ENCODE peak calls at places on chromosomes 2 and 18, in ten cellular contexts. R, O, X, A, S, C, T, K, G and J are unnamed samples.

GRCh38 chr18:78080761-78081160 is 831.1 kb downstream of the GALR1 start:
- DNase-seq in O (no peak), A (peak), S (no peak), R (no peak), C (no peak), K (no peak), T (no peak), G (no peak), X (no peak), J (no peak)

GRCh38 chr18:2547477-2548087 is 23.7 kb downstream of the METTL4 start:
- DNase-seq in X (peak), A (peak), O (no peak), S (no peak), T (no peak), G (peak), K (no peak), C (peak), R (peak), J (peak)

GRCh38 chr2:131045925-131046579 is 47.2 kb downstream of the FAM168B start:
- DNase-seq in R (no peak), O (no peak), X (no peak), S (no peak), C (no peak), T (peak), A (no peak), G (no peak), K (peak), J (no peak)

GRCh38 chr18:11488175-11488574 is 121.2 kb upstream of the SLC35G4 start:
- DNase-seq in X (peak), S (no peak), A (no peak), G (no peak), C (no peak), T (no peak), O (no peak), R (peak), K (no peak), J (no peak)

GRCh38 chr2:69192176-69192945 is 179.4 kb downstream of the ANTXR1 start:
- DNase-seq in O (no peak), R (no peak), A (no peak), G (no peak), S (no peak), K (no peak), X (peak), T (no peak), C (no peak), J (no peak)

GRCh38 chr2:20590704-20591515 is 60.0 kb downstream of the HS1BP3 start:
- DNase-seq in A (no peak), C (no peak), K (peak), S (peak), R (no peak), O (peak), T (peak), X (peak), G (no peak), J (no peak)

GRCh38 chr2:145939949-145940348 is 1420.0 kb upstream of the ZEB2 start:
- DNase-seq in G (no peak), O (no peak), A (no peak), T (no peak), X (peak), C (no peak), R (no peak), S (no peak), K (no peak), J (no peak)

GRCh38 chr2:231423176-231423575 is 27.7 kb downstream of the B3GNT7 start:
- DNase-seq in R (no peak), K (no peak), A (no peak), T (no peak), C (no peak), G (no peak), S (no peak), X (no peak), O (no peak), J (peak)

GRCh38 chr2:238521870-238522269 is 95.1 kb downstream of the ASB1 start:
- DNase-seq in O (no peak), G (no peak), T (no peak), A (no peak), K (no peak), X (no peak), S (no peak), R (no peak), C (peak), J (no peak)

GRCh38 chr2:16361261-16361990 is 304.2 kb downstream of the CYRIA start:
- DNase-seq in K (no peak), O (no peak), S (no peak), A (no peak), X (no peak), R (no peak), T (no peak), G (no peak), C (no peak), J (no peak)

GRCh38 chr2:181682026-181682789 is 1.9 kb upstream of the NEUROD1 start:
- DNase-seq in X (no peak), A (no peak), C (no peak), R (no peak), T (no peak), K (no peak), S (no peak), O (no peak), G (no peak), J (peak)

GRCh38 chr2:218607436-218608115 is at the start of gene PLCD4:
- DNase-seq in G (peak), A (no peak), O (no peak), C (no peak), S (no peak), X (peak), K (peak), T (no peak), R (peak), J (peak)

GRCh38 chr2:68391099-68391498 is 26.0 kb downstream of the PLEK start:
- DNase-seq in G (no peak), X (no peak), R (no peak), S (no peak), T (no peak), A (no peak), O (no peak), C (no peak), K (no peak), J (no peak)

GRCh38 chr2:7012141-7012809 is 95.1 kb downstream of the RNF144A start:
- DNase-seq in O (no peak), S (peak), T (no peak), G (no peak), C (peak), R (peak), X (peak), A (peak), K (no peak), J (peak)